ENCODE peak calls at places on chromosomes 12 and 14, in four cellular contexts. I is A549; F is stimulated activated CD4-positive, alpha-beta T cell treated with anti-CD3 and anti-CD28 coated beads, Interleukin-4, amount 100 ng/mL, for 24 hours; U is iris pigment epithelial cell. D is an unnamed sample.

GRCh38 chr12:75818863-75819262 is 212.7 kb downstream of the PHLDA1 start:
- DNase-seq in F (no peak), U (peak), I (no peak), D (no peak)

GRCh38 chr14:31934767-31935266 is 142.3 kb upstream of the ARHGAP5 start:
- DNase-seq in F (no peak), I (peak), U (peak), D (peak)

GRCh38 chr12:48151103-48151771 is 6.1 kb downstream of the ASB8 start:
- DNase-seq in F (no peak), U (no peak), I (no peak), D (no peak)

GRCh38 chr14:73272393-73272792 is 35.1 kb downstream of the PAPLN start:
- DNase-seq in I (no peak), F (no peak), U (no peak), D (no peak)

GRCh38 chr12:121713257-121714155 is 954 bp downstream of the TMEM120B start:
- DNase-seq in F (no peak), I (no peak), U (peak), D (no peak)

GRCh38 chr14:73775339-73776193 is 61.4 kb upstream of the PNMA1 start:
- DNase-seq in U (no peak), I (no peak), F (no peak), D (no peak)

GRCh38 chr12:92943482-92944250 is 14.6 kb upstream of the EEA1 start:
- DNase-seq in F (no peak), U (peak), I (no peak), D (no peak)

GRCh38 chr12:106304001-106304421 is 1.5 kb downstream of the TCP11L2 start:
- DNase-seq in U (no peak), I (no peak), F (peak), D (no peak)

GRCh38 chr14:63939006-63939270 is 86.1 kb downstream of the SYNE2 start:
- DNase-seq in I (no peak), F (no peak), U (no peak), D (no peak)

GRCh38 chr12:124369055-124369900 is 74.4 kb downstream of the RFLNA start:
- DNase-seq in F (no peak), I (no peak), U (peak), D (peak)

GRCh38 chr12:6462234-6462995 is 8.1 kb downstream of the VAMP1 start:
- DNase-seq in F (peak), I (no peak), U (no peak), D (peak)

D was measured in dermis microvascular lymphatic vessel endothelial cell.